ENCODE peak calls at places on chromosomes 16 and 17, in nine cellular contexts. E is upper lobe of left lung; V is heart right ventricle; D is HCT116; F is Panc1; R is body of pancreas; K is CD8-positive, alpha-beta memory T cell; A is DND-41; X is effector memory CD4-positive, alpha-beta T cell. J is an unnamed sample. For H3K4me1, the result is how much of the 10 kb centered on the place peaks cover.

GRCh38 chr16:1213796-1214372 is 11.2 kb downstream of the TPSG1 start:
- DNase-seq in F (no peak), X (no peak), D (no peak), R (no peak), K (no peak), E (no peak), V (no peak), A (no peak), J (no peak)

GRCh38 chr16:87844809-87845208 is 24.5 kb downstream of the SLC7A5 start:
- DNase-seq in A (no peak), X (no peak), F (no peak), V (no peak), E (no peak), D (no peak), K (no peak), R (no peak), J (no peak)

GRCh38 chr17:4232168-4232813 is 31.5 kb downstream of the ANKFY1 start:
- DNase-seq in X (no peak), R (no peak), V (no peak), K (peak), D (no peak), E (no peak), F (no peak), A (no peak), J (no peak)

GRCh38 chr16:24288516-24288915 is 32.4 kb downstream of the CACNG3 start:
- DNase-seq in A (no peak), X (no peak), K (no peak), E (no peak), R (no peak), D (no peak), V (no peak), F (no peak), J (no peak)

GRCh38 chr16:13992976-13993375 is 73.0 kb downstream of the ERCC4 start:
- DNase-seq in F (no peak), R (no peak), E (no peak), X (no peak), K (no peak), A (no peak), V (no peak), D (no peak), J (no peak)

GRCh38 chr16:79597775-79598174 is 2.8 kb downstream of the MAF start:
- DNase-seq in X (no peak), R (no peak), K (no peak), D (no peak), F (no peak), V (no peak), A (no peak), E (no peak), J (no peak)

GRCh38 chr16:85372627-85373372 is 240.3 kb upstream of the GSE1 start:
- DNase-seq in D (no peak), X (no peak), V (no peak), E (peak), K (no peak), F (no peak), A (peak), R (no peak), J (no peak)

GRCh38 chr16:1288813-1289479 is 20.5 kb upstream of the UBE2I start:
- DNase-seq in F (no peak), E (no peak), K (no peak), A (peak), V (no peak), X (no peak), R (no peak), D (no peak), J (no peak)

GRCh38 chr17:34639706-34640425 is 60.5 kb downstream of the TMEM132E start:
- DNase-seq in E (no peak), D (no peak), V (no peak), X (no peak), A (no peak), R (peak), K (no peak), F (no peak), J (no peak)

GRCh38 chr17:76515291-76515949 is 14.2 kb upstream of the RHBDF2 start:
- DNase-seq in X (peak), R (peak), D (no peak), V (peak), K (peak), F (no peak), E (peak), A (peak), J (no peak)

GRCh38 chr16:82650804-82651203 is 24.0 kb downstream of the CDH13 start:
- DNase-seq in V (no peak), E (no peak), D (no peak), F (no peak), A (no peak), R (no peak), X (no peak), K (no peak), J (no peak)

GRCh38 chr16:82649766-82650165 is 23.0 kb downstream of the CDH13 start:
- DNase-seq in D (no peak), A (no peak), R (no peak), E (no peak), K (no peak), F (no peak), X (no peak), V (no peak), J (no peak)

GRCh38 chr16:82652826-82653225 is 26.1 kb downstream of the CDH13 start:
- DNase-seq in D (no peak), E (no peak), X (no peak), A (no peak), F (no peak), V (no peak), K (no peak), R (no peak), J (no peak)

GRCh38 chr16:82653550-82654511 is 27.1 kb downstream of the CDH13 start:
- DNase-seq in X (peak), K (peak), A (peak), D (peak), R (no peak), F (no peak), V (no peak), E (no peak), J (peak)

GRCh38 chr16:82651921-82652601 is 25.3 kb downstream of the CDH13 start:
- DNase-seq in F (no peak), K (peak), A (peak), R (no peak), D (no peak), E (no peak), V (no peak), X (peak), J (peak)
- H3K4me1 ChIP-seq in F (under half), K (half or more), A (under half), R (under half), D (under half), E (under half), V (under half), X (half or more), J (under half)

GRCh38 chr16:50267151-50267631 is 840 bp downstream of the ADCY7 start:
- DNase-seq in V (no peak), F (no peak), A (peak), X (no peak), K (no peak), D (no peak), R (no peak), E (no peak), J (no peak)

GRCh38 chr16:50266337-50267091 is at the start of gene ADCY7:
- DNase-seq in E (peak), F (no peak), R (peak), A (peak), X (peak), K (peak), V (peak), D (peak), J (peak)

GRCh38 chr16:50268352-50268751 is 2.0 kb downstream of the ADCY7 start:
- DNase-seq in X (no peak), E (no peak), V (no peak), D (no peak), A (no peak), F (no peak), K (no peak), R (no peak), J (no peak)

GRCh38 chr16:50269061-50269705 is 2.8 kb downstream of the ADCY7 start:
- DNase-seq in F (no peak), K (no peak), D (no peak), X (no peak), R (no peak), E (no peak), A (no peak), V (no peak), J (no peak)

DNA sequence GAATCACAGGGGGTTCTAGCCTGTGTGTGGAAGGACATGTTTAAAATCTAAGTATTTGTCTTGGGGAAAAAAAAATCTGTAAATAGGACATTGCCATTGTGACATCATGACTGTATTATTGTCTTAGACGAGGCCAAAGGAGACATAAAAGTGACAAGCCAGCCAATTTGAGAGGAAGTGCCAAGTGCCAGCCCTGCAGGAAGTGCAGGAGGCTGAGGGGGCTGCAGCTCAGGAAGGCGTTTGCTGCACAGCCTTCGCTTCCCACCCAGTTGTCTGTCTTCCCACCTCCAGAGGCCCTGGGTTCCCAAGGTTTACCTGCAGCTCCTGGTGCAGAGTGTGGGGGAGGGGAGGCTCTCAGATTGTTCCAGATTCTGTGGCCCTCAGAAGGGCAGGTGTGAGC is 1.3 kb downstream of the ADCY7 start:
- DNase-seq in K (peak), D (no peak), R (no peak), F (no peak), V (no peak), A (peak), E (no peak), X (peak), J (no peak)
- H3K4me1 ChIP-seq in K (half or more), D (under half), R (under half), F (under half), V (under half), A (under half), E (half or more), X (half or more), J (under half)

GRCh38 chr16:4744758-4745569 is 10.6 kb downstream of the DNAAF8 start:
- DNase-seq in V (no peak), A (no peak), D (no peak), E (no peak), K (no peak), R (no peak), F (no peak), X (no peak), J (peak)
- H3K4me1 ChIP-seq in V (under half), A (under half), D (under half), E (under half), K (under half), R (under half), F (under half), X (under half), J (under half)

GRCh38 chr17:81423698-81424071 is 28.4 kb downstream of the BAHCC1 start:
- DNase-seq in K (no peak), A (no peak), E (no peak), X (no peak), F (no peak), R (no peak), D (no peak), V (no peak), J (no peak)

GRCh38 chr17:81424151-81424550 is 28.9 kb downstream of the BAHCC1 start:
- DNase-seq in A (no peak), D (no peak), X (no peak), R (no peak), K (no peak), V (no peak), F (no peak), E (no peak), J (no peak)

GRCh38 chr17:81420769-81421462 is 25.7 kb downstream of the BAHCC1 start:
- DNase-seq in A (no peak), R (peak), X (no peak), D (no peak), K (no peak), F (no peak), V (peak), E (peak), J (no peak)

GRCh38 chr17:81424613-81425017 is 29.4 kb downstream of the BAHCC1 start:
- DNase-seq in V (no peak), A (no peak), D (no peak), X (no peak), F (no peak), K (no peak), R (no peak), E (no peak), J (no peak)

GRCh38 chr17:81422776-81423697 is 27.8 kb downstream of the BAHCC1 start:
- DNase-seq in V (peak), D (peak), E (peak), R (peak), A (no peak), X (no peak), K (no peak), F (no peak), J (no peak)
- H3K4me1 ChIP-seq in V (half or more), D (half or more), E (half or more), R (half or more), A (under half), X (under half), K (under half), F (half or more), J (under half)

GRCh38 chr16:56783332-56783731 is 53.4 kb downstream of the NUP93 start:
- DNase-seq in X (no peak), R (no peak), V (no peak), E (no peak), D (no peak), A (no peak), F (no peak), K (no peak), J (no peak)
- H3K4me1 ChIP-seq in X (under half), R (under half), V (under half), E (under half), D (under half), A (under half), F (under half), K (under half), J (half or more)